ENCODE peak calls at places on chromosomes 1 and 21, in eight cellular contexts. Y is WERI-Rb-1, E is body of pancreas, C is Peyer's patch, N is heart left ventricle, Q is IMR-90, R is cardiac fibroblast, P is right lobe of liver. V is an unnamed sample.

GRCh38 chr1:161307230-161307768 is 2.5 kb downstream of the MPZ start:
- DNase-seq in Y (no peak), E (no peak), C (no peak), N (no peak), Q (peak), R (peak), P (peak), V (peak)

GRCh38 chr1:65422241-65423203 is 2.1 kb downstream of the LEPR start:
- DNase-seq in Y (no peak), E (no peak), C (no peak), N (no peak), Q (peak), R (peak), P (no peak), V (no peak)

GRCh38 chr1:3674100-3675094 is 22.1 kb downstream of the TP73 start:
- DNase-seq in Y (no peak), E (peak), C (no peak), N (peak), Q (no peak), R (no peak), P (no peak), V (no peak)

GRCh38 chr1:222420621-222421020 is 127.3 kb downstream of the HHIPL2 start:
- DNase-seq in Y (no peak), E (no peak), C (peak), N (no peak), Q (no peak), R (no peak), P (no peak), V (no peak)

GRCh38 chr1:239288964-239289535 is 97.3 kb upstream of the CHRM3 start:
- DNase-seq in Y (no peak), E (no peak), C (no peak), N (no peak), Q (no peak), R (no peak), P (no peak), V (no peak)

GRCh38 chr1:56469640-56470371 is 109.6 kb downstream of the PLPP3 start:
- DNase-seq in Y (no peak), E (no peak), C (no peak), N (no peak), Q (peak), R (peak), P (no peak), V (no peak)

GRCh38 chr1:153404768-153405167 is 11.6 kb upstream of the S100A7A start:
- DNase-seq in Y (peak), E (peak), C (no peak), N (peak), Q (no peak), R (no peak), P (peak), V (no peak)

GRCh38 chr1:220797553-220797952 is 10.8 kb downstream of the MTARC1 start:
- DNase-seq in Y (no peak), E (no peak), C (no peak), N (no peak), Q (no peak), R (no peak), P (no peak), V (no peak)

GRCh38 chr1:22039594-22040347 is 12.7 kb upstream of the CDC42 start:
- DNase-seq in Y (no peak), E (peak), C (peak), N (peak), Q (peak), R (peak), P (no peak), V (peak)

GRCh38 chr1:228207851-228208821 is at the start of gene OBSCN:
- DNase-seq in Y (no peak), E (no peak), C (no peak), N (peak), Q (no peak), R (no peak), P (no peak), V (no peak)

GRCh38 chr1:172450524-172450885 is 6.6 kb upstream of the PIGC start:
- DNase-seq in Y (no peak), E (peak), C (no peak), N (no peak), Q (no peak), R (no peak), P (peak), V (no peak)

GRCh38 chr1:186858923-186859322 is 30.2 kb downstream of the PLA2G4A start:
- DNase-seq in Y (no peak), E (no peak), C (no peak), N (no peak), Q (no peak), R (peak), P (no peak), V (no peak)

GRCh38 chr1:218796773-218797172 is 376.9 kb upstream of the LYPLAL1 start:
- DNase-seq in Y (no peak), E (no peak), C (no peak), N (no peak), Q (no peak), R (no peak), P (no peak), V (no peak)

GRCh38 chr1:246302251-246302625 is 204.8 kb downstream of the SMYD3 start:
- DNase-seq in Y (no peak), E (no peak), C (no peak), N (no peak), Q (peak), R (peak), P (no peak), V (no peak)

GRCh38 chr1:53316058-53316741 is 11.7 kb downstream of the LRP8 start:
- DNase-seq in Y (peak), E (no peak), C (no peak), N (peak), Q (peak), R (no peak), P (no peak), V (peak)

GRCh38 chr1:101237229-101237837 is 514 bp downstream of the S1PR1 start:
- DNase-seq in Y (no peak), E (peak), C (no peak), N (no peak), Q (peak), R (peak), P (no peak), V (peak)

GRCh38 chr1:86696522-86696921 is 7.9 kb upstream of the SH3GLB1 start:
- DNase-seq in Y (no peak), E (no peak), C (no peak), N (no peak), Q (peak), R (peak), P (no peak), V (no peak)

GRCh38 chr1:205748398-205749093 is 1.4 kb downstream of the NUCKS1 start:
- DNase-seq in Y (no peak), E (peak), C (no peak), N (no peak), Q (peak), R (peak), P (no peak), V (peak)

GRCh38 chr1:36160949-36161485 is 5.1 kb downstream of the MAP7D1 start:
- DNase-seq in Y (peak), E (peak), C (peak), N (peak), Q (peak), R (peak), P (peak), V (peak)

GRCh38 chr1:38265293-38266196 is 219.0 kb upstream of the POU3F1 start:
- DNase-seq in Y (no peak), E (no peak), C (no peak), N (no peak), Q (no peak), R (no peak), P (no peak), V (no peak)

GRCh38 chr1:60988827-60989363 is 93.5 kb upstream of the NFIA start:
- DNase-seq in Y (peak), E (no peak), C (no peak), N (no peak), Q (no peak), R (no peak), P (no peak), V (no peak)

GRCh38 chr1:167199656-167200055 is 21.0 kb upstream of the POU2F1 start:
- DNase-seq in Y (no peak), E (no peak), C (no peak), N (no peak), Q (no peak), R (no peak), P (no peak), V (no peak)

GRCh38 chr1:167200272-167200671 is 20.4 kb upstream of the POU2F1 start:
- DNase-seq in Y (no peak), E (no peak), C (no peak), N (no peak), Q (no peak), R (no peak), P (no peak), V (no peak)

GRCh38 chr1:167198518-167199133 is 22.1 kb upstream of the POU2F1 start:
- DNase-seq in Y (peak), E (no peak), C (no peak), N (no peak), Q (no peak), R (no peak), P (no peak), V (no peak)

GRCh38 chr1:167196185-167196584 is 24.5 kb upstream of the POU2F1 start:
- DNase-seq in Y (peak), E (no peak), C (no peak), N (no peak), Q (no peak), R (no peak), P (no peak), V (peak)

GRCh38 chr1:167197692-167198091 is 23.0 kb upstream of the POU2F1 start:
- DNase-seq in Y (no peak), E (no peak), C (no peak), N (no peak), Q (no peak), R (no peak), P (no peak), V (no peak)
- TF ChIP-seq CTCF in Y (peak), E (no peak), C (no peak), N (no peak), Q (no peak), R (no peak), P (no peak), V (no peak)

GRCh38 chr1:1061682-1062363 is 12.3 kb downstream of the RNF223 start:
- DNase-seq in Y (no peak), E (no peak), C (no peak), N (no peak), Q (no peak), R (no peak), P (no peak), V (peak)

GRCh38 chr1:1058088-1058905 is 15.8 kb downstream of the RNF223 start:
- DNase-seq in Y (no peak), E (no peak), C (no peak), N (no peak), Q (no peak), R (no peak), P (no peak), V (no peak)

GRCh38 chr1:1060281-1061000 is 13.7 kb downstream of the RNF223 start:
- DNase-seq in Y (no peak), E (no peak), C (no peak), N (no peak), Q (no peak), R (no peak), P (no peak), V (no peak)

GRCh38 chr1:1059494-1060280 is 14.4 kb downstream of the RNF223 start:
- DNase-seq in Y (peak), E (peak), C (peak), N (peak), Q (peak), R (peak), P (peak), V (peak)

DNA sequence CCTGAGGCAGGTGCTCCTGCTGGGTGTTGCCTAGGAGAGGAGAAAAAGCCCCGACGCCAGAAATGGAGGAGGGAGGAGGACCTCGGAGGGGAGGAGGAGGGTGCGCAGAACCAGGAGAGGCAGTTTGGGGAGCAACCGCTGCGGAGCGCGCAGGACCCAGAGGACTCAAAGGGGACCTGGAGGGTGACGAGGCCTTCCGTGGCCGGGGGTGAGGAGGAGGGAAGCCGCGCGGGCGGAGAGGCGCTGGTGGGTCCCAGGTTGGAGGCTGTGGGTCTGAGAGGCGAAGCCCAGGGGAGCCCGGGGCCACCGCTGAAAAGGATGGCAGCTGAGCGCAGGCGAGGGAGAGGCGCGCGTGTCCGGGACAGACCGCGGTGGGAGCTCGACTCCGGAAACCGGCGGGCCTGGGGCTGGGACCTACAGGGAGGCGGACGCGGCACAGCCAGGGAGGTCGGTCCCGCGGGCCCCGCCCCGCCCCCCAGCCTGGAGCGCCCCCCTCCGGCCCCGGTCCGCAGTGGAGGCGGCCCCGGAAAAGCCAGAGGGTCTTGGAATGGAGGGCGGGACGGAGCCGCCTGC is 15.1 kb downstream of the RNF223 start:
- DNase-seq in Y (peak), E (peak), C (peak), N (no peak), Q (no peak), R (no peak), P (no peak), V (peak)
- H3K4me3 ChIP-seq in Y (peak), E (no peak), C (peak), N (peak), Q (peak), R (peak), P (peak), V (peak)

GRCh38 chr1:198771562-198772153 is 132.8 kb downstream of the PTPRC start:
- DNase-seq in Y (peak), E (no peak), C (no peak), N (no peak), Q (peak), R (peak), P (no peak), V (peak)
- TF ChIP-seq CTCF in Y (peak), E (no peak), C (peak), N (peak), Q (peak), R (peak), P (peak), V (peak)

DNA sequence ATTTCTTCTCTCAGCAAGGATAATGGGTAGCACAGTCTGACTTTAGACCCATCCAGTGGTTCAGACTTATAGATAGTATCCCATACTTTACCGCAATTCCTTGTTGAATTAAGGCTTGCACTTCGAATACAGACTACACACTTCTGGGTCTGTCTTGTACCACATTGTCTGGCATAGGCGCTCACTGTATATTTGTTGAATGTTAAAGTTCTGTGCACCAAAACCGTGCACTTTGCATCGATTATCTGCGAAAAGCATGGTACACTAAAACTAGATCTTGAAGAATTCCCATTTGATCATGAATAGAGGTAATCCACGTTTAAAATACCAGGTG is 556 bp upstream of the RYR2 start:
- DNase-seq in Y (no peak), E (no peak), C (no peak), N (no peak), Q (no peak), R (no peak), P (no peak), V (no peak)
- H3K4me3 ChIP-seq in Y (peak), E (no peak), C (no peak), N (peak), Q (no peak), R (no peak), P (no peak), V (no peak)

DNA sequence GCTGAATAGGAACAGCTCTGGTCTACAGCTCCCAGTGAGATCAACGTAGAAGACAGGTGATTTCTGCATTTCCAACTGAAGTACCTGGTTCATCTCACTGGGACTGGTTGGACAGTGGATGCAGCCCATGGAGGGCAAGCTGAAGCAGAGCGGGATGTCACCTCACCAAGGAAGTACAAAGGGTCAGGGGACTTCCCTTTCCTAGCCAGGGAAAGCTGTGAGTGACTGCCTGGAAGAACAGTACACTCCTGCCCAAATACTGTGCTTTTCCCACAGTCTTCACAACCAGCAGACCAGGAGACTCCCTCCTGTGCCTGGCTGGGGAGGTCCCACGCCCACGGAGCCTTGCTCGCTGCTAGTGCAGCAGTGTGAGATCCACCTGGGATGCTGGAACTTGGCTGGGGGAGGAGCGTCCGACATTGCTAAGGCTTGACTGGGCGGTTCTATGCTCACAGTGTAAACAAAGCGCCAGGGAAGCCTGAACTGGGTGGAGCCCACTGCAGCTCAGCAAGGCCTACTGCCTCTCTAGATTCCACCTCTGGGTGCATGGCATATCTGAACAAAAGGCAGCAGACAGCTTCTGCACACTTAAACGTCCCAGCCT is 14.7 kb downstream of the CR1L start:
- DNase-seq in Y (no peak), E (no peak), C (no peak), N (no peak), Q (no peak), R (no peak), P (no peak), V (no peak)
- TF ChIP-seq CTCF in Y (no peak), E (no peak), C (no peak), N (no peak), Q (no peak), R (no peak), P (no peak), V (no peak)

DNA sequence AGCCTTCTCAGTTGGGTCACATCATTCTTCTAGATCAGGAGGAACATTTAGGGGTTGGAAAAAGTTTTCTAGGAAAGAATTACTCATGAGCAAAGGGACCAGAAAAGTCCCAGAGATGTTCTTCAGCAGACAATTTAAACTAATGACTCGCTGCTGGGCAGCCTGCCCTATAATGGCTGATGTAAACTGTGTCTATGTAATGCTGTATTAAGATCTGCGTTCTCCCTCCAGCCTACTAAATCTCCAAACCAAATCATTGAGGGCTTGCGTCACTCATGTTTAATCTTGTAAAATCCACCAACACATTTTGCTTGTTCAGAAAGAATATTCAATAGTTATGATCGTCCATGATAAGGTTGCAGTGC is 92.1 kb downstream of the LRRC8C start:
- DNase-seq in Y (no peak), E (peak), C (no peak), N (peak), Q (peak), R (peak), P (no peak), V (peak)
- H3K4me3 ChIP-seq in Y (no peak), E (no peak), C (no peak), N (no peak), Q (no peak), R (no peak), P (no peak), V (no peak)

GRCh38 chr1:42936309-42937078 is 22.2 kb downstream of the SLC2A1 start:
- DNase-seq in Y (no peak), E (peak), C (peak), N (no peak), Q (peak), R (peak), P (no peak), V (peak)

GRCh38 chr1:42935971-42936308 is 22.7 kb downstream of the SLC2A1 start:
- DNase-seq in Y (no peak), E (no peak), C (no peak), N (no peak), Q (no peak), R (no peak), P (no peak), V (no peak)

GRCh38 chr1:42938596-42939184 is 20.0 kb downstream of the SLC2A1 start:
- DNase-seq in Y (no peak), E (peak), C (no peak), N (no peak), Q (no peak), R (no peak), P (peak), V (no peak)

GRCh38 chr1:42937836-42938595 is 20.7 kb downstream of the SLC2A1 start:
- DNase-seq in Y (no peak), E (peak), C (no peak), N (no peak), Q (no peak), R (no peak), P (no peak), V (no peak)

GRCh38 chr1:42937141-42937696 is 21.4 kb downstream of the SLC2A1 start:
- DNase-seq in Y (no peak), E (peak), C (no peak), N (no peak), Q (peak), R (peak), P (no peak), V (peak)
- TF ChIP-seq CTCF in Y (no peak), E (no peak), C (no peak), N (no peak), Q (no peak), R (peak), P (no peak), V (no peak)

DNA sequence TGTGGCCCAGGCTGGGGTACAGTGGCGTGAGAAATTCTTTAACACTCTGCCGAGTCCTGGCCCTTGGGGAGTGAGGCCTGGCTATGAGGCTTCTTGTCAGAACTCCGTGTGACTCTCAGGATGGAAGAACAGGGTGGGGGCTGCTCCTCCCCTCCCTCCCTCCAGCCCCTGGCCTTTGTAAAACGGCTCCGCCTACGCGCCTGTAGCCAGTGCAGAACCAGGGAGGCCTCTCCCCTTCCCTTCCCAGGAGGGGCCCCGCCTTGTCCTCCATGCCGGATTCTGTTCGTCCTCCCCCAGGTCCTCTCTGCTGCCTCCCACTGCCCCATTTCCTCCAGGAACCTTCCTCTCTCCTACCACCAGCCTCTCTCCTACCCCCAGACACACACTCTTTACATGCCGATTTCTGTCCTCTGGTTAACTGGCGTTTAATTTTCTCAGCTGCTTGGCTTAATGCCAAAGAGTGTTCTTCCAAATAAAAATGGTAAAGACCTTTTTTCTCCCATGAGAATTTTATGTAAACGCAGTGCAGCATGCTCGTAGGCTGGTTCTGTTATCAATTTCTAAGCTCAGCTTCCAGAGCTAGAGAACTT is 21.0 kb downstream of the PDE9A start:
- DNase-seq in Y (no peak), E (no peak), C (no peak), N (peak), Q (no peak), R (peak), P (no peak), V (peak)
- H3K4me3 ChIP-seq in Y (no peak), E (no peak), C (no peak), N (no peak), Q (no peak), R (no peak), P (no peak), V (peak)

GRCh38 chr1:154819628-154820590 is 50.2 kb downstream of the KCNN3 start:
- DNase-seq in Y (peak), E (peak), C (peak), N (no peak), Q (no peak), R (peak), P (no peak), V (no peak)
- TF ChIP-seq CTCF in Y (peak), E (peak), C (peak), N (no peak), Q (peak), R (peak), P (peak), V (peak)